ENCODE peak calls at places on chromosomes 2 and 18, in ten cellular contexts. G is transverse colon; A is GM10248; T is epithelial cell of proximal tubule; D is Karpas-422; H is T-cell; Q is C1 segment of cervical spinal cord; Z is COR-L47; C is stimulated activated CD8-positive, alpha-beta memory T cell treated with anti-CD3 and anti-CD28 coated beads, Interleukin-4, amount 100 ng/mL, for 24 hours; O is posterior vena cava. B is an unnamed sample.
A peak's percentile ranks its signal among the peaks of the same experiment; 100 is the strongest.

GRCh38 chr2:185896090-185896693 is 157.6 kb downstream of the FSIP2 start:
- DNase-seq in G (no peak), A (no peak), T (no peak), D (no peak), H (no peak), Q (no peak), Z (no peak), C (no peak), O (no peak), B (no peak)

GRCh38 chr2:205407984-205408383 is 274.3 kb upstream of the NRP2 start:
- DNase-seq in G (no peak), A (no peak), T (no peak), D (no peak), H (no peak), Q (no peak), Z (no peak), C (no peak), O (no peak), B (peak; percentile 53)

GRCh38 chr18:10476430-10476829 is 22.0 kb downstream of the APCDD1 start:
- DNase-seq in G (no peak), A (no peak), T (no peak), D (peak; percentile 41), H (no peak), Q (no peak), Z (no peak), C (no peak), O (no peak), B (no peak)

GRCh38 chr18:286515-287310 is 18.9 kb upstream of the THOC1 start:
- DNase-seq in G (no peak), A (no peak), T (no peak), D (no peak), H (no peak), Q (no peak), Z (peak; percentile 20), C (no peak), O (no peak), B (no peak)

GRCh38 chr2:43127208-43127940 is 99.0 kb downstream of the ZFP36L2 start:
- DNase-seq in G (peak; percentile 84), A (peak; percentile 82), T (no peak), D (peak; percentile 89), H (peak; percentile 83), Q (peak; percentile 29), Z (no peak), C (peak; percentile 88), O (peak; percentile 93), B (no peak)

GRCh38 chr2:200262047-200262446 is 44.4 kb upstream of the SPATS2L start:
- DNase-seq in G (no peak), A (no peak), T (no peak), D (no peak), H (no peak), Q (no peak), Z (no peak), C (no peak), O (no peak), B (no peak)

GRCh38 chr18:63158676-63159291 is 160.8 kb downstream of the BCL2 start:
- DNase-seq in G (no peak), A (no peak), T (no peak), D (peak; percentile 66), H (no peak), Q (no peak), Z (no peak), C (no peak), O (no peak), B (no peak)

GRCh38 chr2:1601471-1602358 is 142.6 kb downstream of the PXDN start:
- DNase-seq in G (no peak), A (no peak), T (peak; percentile 66), D (no peak), H (no peak), Q (no peak), Z (no peak), C (no peak), O (peak; percentile 76), B (no peak)

GRCh38 chr2:9674931-9675330 is 44.1 kb upstream of the YWHAQ start:
- DNase-seq in G (no peak), A (no peak), T (no peak), D (no peak), H (no peak), Q (no peak), Z (no peak), C (no peak), O (no peak), B (no peak)

GRCh38 chr2:140442319-140442718 is 1662.1 kb upstream of the NXPH2 start:
- DNase-seq in G (no peak), A (no peak), T (no peak), D (no peak), H (no peak), Q (no peak), Z (no peak), C (no peak), O (no peak), B (no peak)

GRCh38 chr18:3046216-3046808 is 33.4 kb upstream of the LPIN2 start:
- DNase-seq in G (no peak), A (no peak), T (no peak), D (no peak), H (no peak), Q (no peak), Z (no peak), C (no peak), O (no peak), B (no peak)

GRCh38 chr2:214076527-214076926 is 334.3 kb upstream of the VWC2L start:
- DNase-seq in G (no peak), A (no peak), T (peak; percentile 67), D (no peak), H (no peak), Q (no peak), Z (no peak), C (no peak), O (no peak), B (no peak)

GRCh38 chr2:58428286-58428552 is 187.1 kb upstream of the FANCL start:
- DNase-seq in G (no peak), A (peak; percentile 32), T (no peak), D (no peak), H (no peak), Q (no peak), Z (peak; percentile 62), C (no peak), O (no peak), B (no peak)

GRCh38 chr2:112768432-112768831 is 4.0 kb upstream of the CKAP2L start:
- DNase-seq in G (no peak), A (no peak), T (no peak), D (no peak), H (no peak), Q (no peak), Z (no peak), C (no peak), O (no peak), B (no peak)